ENCODE peak calls at places on chromosomes 7 and 10, in nine cellular contexts. O is IMR-90; W is NCI-H446; G is right cardiac atrium; L is stimulated activated CD8-positive, alpha-beta memory T cell treated with anti-CD3 and anti-CD28 coated beads, Interleukin-4, amount 100 ng/mL, for 1 hour; X is NCI-H1694 treated with DMSO at 0.1 percent for 48 hours; T is Daoy; A is NCI-H1092; F is effector memory CD8-positive, alpha-beta T cell. Q is an unnamed sample.
A peak's percentile ranks its signal among the peaks of the same experiment; 100 is the strongest.

GRCh38 chr7:35848728-35849127 is 47.9 kb downstream of the SEPTIN7 start:
- DNase-seq in F (no peak), A (no peak), X (no peak), W (no peak), L (no peak), T (no peak), G (no peak), O (no peak), Q (no peak)

GRCh38 chr7:48035967-48036478 is 680 bp downstream of the C7orf57 start:
- DNase-seq in O (peak; percentile 37), F (peak; percentile 8), T (peak; percentile 50), W (no peak), X (no peak), A (no peak), L (no peak), G (peak; percentile 69), Q (no peak)

GRCh38 chr10:128686638-128687278 is 560.5 kb upstream of the MKI67 start:
- DNase-seq in X (no peak), F (no peak), G (no peak), W (no peak), L (no peak), A (no peak), O (no peak), T (no peak), Q (no peak)

GRCh38 chr7:106243893-106244292 is 40.9 kb downstream of the NAMPT start:
- DNase-seq in W (no peak), G (no peak), T (no peak), A (no peak), X (no peak), O (no peak), F (no peak), L (no peak), Q (no peak)

GRCh38 chr7:94182721-94183120 is 178.6 kb upstream of the BET1 start:
- DNase-seq in T (no peak), W (no peak), A (no peak), F (no peak), L (no peak), O (no peak), G (no peak), X (no peak), Q (no peak)

GRCh38 chr10:30098624-30099023 is 39.2 kb upstream of the JCAD start:
- DNase-seq in W (no peak), T (peak; percentile 65), F (no peak), G (no peak), A (no peak), O (peak; percentile 92), X (no peak), L (no peak), Q (no peak)

GRCh38 chr7:136868496-136869005 is at the start of gene CHRM2:
- DNase-seq in O (peak; percentile 90), F (no peak), L (no peak), G (peak; percentile 57), T (peak; percentile 9), X (no peak), A (no peak), W (no peak), Q (no peak)

GRCh38 chr10:132232553-132232949 is 45.8 kb downstream of the DPYSL4 start:
- DNase-seq in O (no peak), F (no peak), G (peak; percentile 76), W (no peak), L (no peak), X (no peak), A (no peak), T (no peak), Q (no peak)

GRCh38 chr10:123451607-123452245 is 214.4 kb upstream of the GPR26 start:
- DNase-seq in F (no peak), L (no peak), O (no peak), W (no peak), T (no peak), A (no peak), G (no peak), X (no peak), Q (no peak)

GRCh38 chr7:23523486-23524075 is 8.2 kb downstream of the TRA2A start:
- DNase-seq in L (no peak), A (no peak), O (no peak), X (no peak), F (no peak), W (no peak), T (no peak), G (no peak), Q (no peak)

GRCh38 chr10:69955897-69956832 is 96.5 kb upstream of the MACROH2A2 start:
- DNase-seq in G (no peak), A (no peak), L (no peak), F (no peak), O (no peak), T (no peak), W (no peak), X (no peak), Q (no peak)

GRCh38 chr10:73771722-73772279 is 10.0 kb upstream of the CHCHD1 start:
- DNase-seq in O (peak; percentile 73), F (peak; percentile 73), L (peak; percentile 62), X (peak; percentile 12), T (peak; percentile 84), G (peak; percentile 97), W (peak; percentile 64), A (peak; percentile 17), Q (no peak)

Q was measured in central memory CD8-positive, alpha-beta T cell.